ENCODE peak calls at places on chromosome 1, in five cellular contexts. F, Y, R, Z and H are unnamed samples.

GRCh38 chr1:204714861-204715511 is 29.4 kb upstream of the LRRN2 start:
- DNase-seq in F (no peak), Y (no peak), Z (no peak), R (no peak), H (no peak)

GRCh38 chr1:84020151-84020550 is 21.2 kb upstream of the TTLL7 start:
- DNase-seq in Y (no peak), F (no peak), R (no peak), Z (no peak), H (no peak)

GRCh38 chr1:20666804-20667203 is 5.6 kb upstream of the DDOST start:
- DNase-seq in R (peak), F (no peak), Y (no peak), Z (no peak), H (no peak)

GRCh38 chr1:193311226-193311948 is 125.0 kb upstream of the B3GALT2 start:
- DNase-seq in Z (no peak), F (no peak), Y (no peak), R (no peak), H (no peak)

GRCh38 chr1:29789910-29790247 is 553.6 kb downstream of the PTPRU start:
- DNase-seq in Y (no peak), F (no peak), R (no peak), Z (no peak), H (peak)

GRCh38 chr1:171292799-171293198 is 21.2 kb upstream of the FMO4 start:
- DNase-seq in Y (no peak), F (no peak), Z (peak), R (no peak), H (no peak)

GRCh38 chr1:162383516-162383915 is 2.0 kb downstream of the C1orf226 start:
- DNase-seq in Z (no peak), Y (no peak), R (no peak), F (no peak), H (no peak)

GRCh38 chr1:4084053-4084431 is 184.0 kb upstream of the C1orf174 start:
- DNase-seq in F (no peak), Y (no peak), R (no peak), Z (no peak), H (no peak)

GRCh38 chr1:247113733-247114271 is 9.6 kb upstream of the ZNF669 start:
- DNase-seq in Y (no peak), F (no peak), Z (no peak), R (no peak), H (no peak)

GRCh38 chr1:173161510-173162221 is 45.5 kb downstream of the TNFSF4 start:
- DNase-seq in Z (no peak), R (peak), F (no peak), Y (no peak), H (no peak)

GRCh38 chr1:108079550-108079949 is 114.6 kb upstream of the VAV3 start:
- DNase-seq in Z (no peak), R (no peak), Y (no peak), F (no peak), H (no peak)

GRCh38 chr1:230274254-230274653 is 151.9 kb downstream of the PGBD5 start:
- DNase-seq in R (no peak), F (no peak), Z (no peak), Y (no peak), H (no peak)

GRCh38 chr1:203287109-203287893 is 18.0 kb upstream of the BTG2 start:
- DNase-seq in Z (peak), F (peak), R (no peak), Y (no peak), H (peak)

GRCh38 chr1:91513160-91513559 is 12.5 kb downstream of the CDC7 start:
- DNase-seq in Z (no peak), F (no peak), Y (no peak), R (no peak), H (no peak)

GRCh38 chr1:97353094-97353493 is 567.7 kb downstream of the DPYD start:
- DNase-seq in R (no peak), F (no peak), Z (no peak), Y (no peak), H (no peak)

GRCh38 chr1:13794231-13795187 is 94.5 kb downstream of the PRDM2 start:
- DNase-seq in F (no peak), Y (peak), R (no peak), Z (no peak), H (no peak)

GRCh38 chr1:13790290-13791035 is 90.5 kb downstream of the PRDM2 start:
- DNase-seq in R (no peak), Z (no peak), Y (no peak), F (no peak), H (no peak)

GRCh38 chr1:13792429-13792828 is 92.4 kb downstream of the PRDM2 start:
- DNase-seq in R (no peak), Y (peak), F (no peak), Z (no peak), H (no peak)

GRCh38 chr1:13797397-13797796 is 97.4 kb downstream of the PRDM2 start:
- DNase-seq in Y (no peak), R (no peak), Z (no peak), F (no peak), H (no peak)

DNA sequence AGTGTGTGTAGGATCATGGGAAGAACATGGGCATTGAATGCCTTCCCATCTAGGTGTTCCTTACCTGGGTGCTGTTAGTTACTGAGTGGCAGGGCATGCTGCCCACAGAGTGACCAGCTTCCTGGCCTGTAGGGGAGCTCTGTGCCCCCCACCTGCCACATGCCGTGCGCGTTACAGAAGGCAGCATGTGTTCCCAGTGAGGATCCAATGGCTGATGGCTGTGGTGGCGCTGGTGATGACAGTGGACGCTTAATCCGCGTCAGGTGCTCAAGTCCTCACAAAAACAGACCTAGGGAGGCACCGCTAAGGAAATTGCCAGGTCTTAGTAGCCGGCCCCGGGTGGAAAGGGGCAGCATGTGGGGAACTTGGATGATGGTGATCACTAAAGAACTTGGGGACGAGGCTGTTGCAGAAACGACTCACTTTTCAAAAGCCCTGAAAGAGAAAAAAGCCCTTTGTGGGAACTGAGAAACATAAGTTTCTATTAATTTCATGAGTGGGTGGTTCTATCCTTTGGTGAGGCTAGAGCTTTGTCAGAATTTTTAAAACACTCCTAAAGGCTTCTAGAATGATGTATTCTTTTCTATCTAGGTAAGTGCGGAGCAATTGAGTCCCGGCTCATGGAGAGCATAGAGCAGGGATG is 93.2 kb downstream of the PRDM2 start:
- DNase-seq in F (no peak), Y (peak), Z (no peak), R (no peak), H (no peak)
- H3K27ac ChIP-seq in F (no peak), Y (peak), Z (no peak), R (no peak), H (no peak)

DNA sequence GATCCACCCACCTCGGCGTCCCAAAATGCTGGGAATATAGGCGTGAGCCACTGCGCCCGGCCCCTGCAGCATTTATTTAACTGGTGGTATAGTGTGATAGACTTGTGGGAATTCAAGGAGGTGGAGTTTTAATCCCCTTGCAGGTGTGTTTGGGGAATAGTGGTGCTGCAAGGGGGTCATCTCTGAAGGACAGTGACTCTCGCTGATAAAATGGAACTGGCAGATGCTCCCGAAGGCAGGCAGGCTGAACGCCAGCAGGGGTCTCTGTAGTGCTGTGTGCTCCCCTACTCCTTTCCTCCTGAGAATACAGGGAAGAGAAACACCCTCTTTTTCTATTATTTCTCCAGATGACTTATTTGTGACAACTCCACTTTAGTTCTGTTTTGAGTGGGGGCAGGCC is 4.0 kb downstream of the OSCP1 start:
- DNase-seq in R (no peak), Y (no peak), Z (no peak), F (no peak), H (no peak)
- TF ChIP-seq CTCF in R (peak), Y (no peak), Z (peak), F (no peak), H (no peak)

GRCh38 chr1:56774067-56774609 is 45.1 kb downstream of the FYB2 start:
- DNase-seq in Z (no peak), R (no peak), Y (no peak), F (no peak), H (no peak)
- H3K27ac ChIP-seq in Z (no peak), R (no peak), Y (no peak), F (no peak), H (no peak)

GRCh38 chr1:5287178-5288155 is 633.1 kb downstream of the AJAP1 start:
- DNase-seq in Y (no peak), F (no peak), Z (no peak), R (no peak), H (no peak)

GRCh38 chr1:5286244-5286643 is 631.8 kb downstream of the AJAP1 start:
- DNase-seq in R (no peak), Z (no peak), Y (no peak), F (no peak), H (no peak)
- TF ChIP-seq CTCF in R (no peak), Z (no peak), Y (no peak), F (no peak), H (no peak)

GRCh38 chr1:183822081-183822611 is 17.2 kb downstream of the RGL1 start:
- DNase-seq in F (no peak), Z (peak), R (no peak), Y (no peak), H (no peak)

GRCh38 chr1:183816110-183816509 is 11.2 kb downstream of the RGL1 start:
- DNase-seq in F (no peak), Y (no peak), Z (no peak), R (no peak), H (no peak)

GRCh38 chr1:183824295-183824694 is 19.4 kb downstream of the RGL1 start:
- DNase-seq in F (no peak), Z (no peak), Y (no peak), R (no peak), H (no peak)

GRCh38 chr1:183817576-183818288 is 12.8 kb downstream of the RGL1 start:
- DNase-seq in F (no peak), R (no peak), Z (no peak), Y (no peak), H (no peak)

GRCh38 chr1:183821309-183822080 is 16.6 kb downstream of the RGL1 start:
- DNase-seq in R (no peak), Y (no peak), F (no peak), Z (no peak), H (no peak)
- H3K27ac ChIP-seq in R (no peak), Y (peak), F (peak), Z (peak), H (no peak)

GRCh38 chr1:160357286-160358002 is 9.4 kb upstream of the NHLH1 start:
- DNase-seq in Z (no peak), R (no peak), Y (no peak), F (no peak), H (no peak)
- TF ChIP-seq CTCF in Z (no peak), R (no peak), Y (no peak), F (no peak), H (no peak)